ENCODE peak calls at places on chromosomes 16 and 17, in ten cellular contexts. One of them, this sample, is unnamed.

GRCh38 chr17:28057731-28058246 is 15.3 kb downstream of the NLK start:
- DNase-seq in cardiac muscle cell: no peak
- DNase-seq in mesendoderm: peak; percentile 65
- DNase-seq in retinal pigment epithelial cell: no peak
- DNase-seq in WERI-Rb-1: no peak
- DNase-seq in hepatocyte: peak; percentile 45
- DNase-seq in ascending aorta: no peak
- DNase-seq in right lobe of liver: no peak
- DNase-seq in transverse colon: no peak
- DNase-seq in right cardiac atrium: no peak
- DNase-seq in this sample: peak; percentile 18

GRCh38 chr17:39700148-39700987 is 504 bp downstream of the ERBB2 start:
- DNase-seq in cardiac muscle cell: peak; percentile 71
- DNase-seq in mesendoderm: peak; percentile 65
- DNase-seq in retinal pigment epithelial cell: no peak
- DNase-seq in WERI-Rb-1: no peak
- DNase-seq in hepatocyte: peak; percentile 73
- DNase-seq in ascending aorta: no peak
- DNase-seq in right lobe of liver: no peak
- DNase-seq in transverse colon: no peak
- DNase-seq in right cardiac atrium: peak; percentile 71
- DNase-seq in this sample: no peak

GRCh38 chr16:4915226-4915761 is 21.7 kb downstream of the PPL start:
- DNase-seq in cardiac muscle cell: no peak
- DNase-seq in mesendoderm: no peak
- DNase-seq in retinal pigment epithelial cell: peak; percentile 71
- DNase-seq in WERI-Rb-1: no peak
- DNase-seq in hepatocyte: no peak
- DNase-seq in ascending aorta: no peak
- DNase-seq in right lobe of liver: no peak
- DNase-seq in transverse colon: no peak
- DNase-seq in right cardiac atrium: no peak
- DNase-seq in this sample: peak; percentile 86

GRCh38 chr16:4393243-4393606 is 21.6 kb downstream of the VASN start:
- DNase-seq in cardiac muscle cell: no peak
- DNase-seq in mesendoderm: no peak
- DNase-seq in retinal pigment epithelial cell: no peak
- DNase-seq in WERI-Rb-1: no peak
- DNase-seq in hepatocyte: no peak
- DNase-seq in ascending aorta: peak; percentile 79
- DNase-seq in right lobe of liver: no peak
- DNase-seq in transverse colon: no peak
- DNase-seq in right cardiac atrium: no peak
- DNase-seq in this sample: no peak

GRCh38 chr17:29760279-29760721 is 137.6 kb upstream of the CORO6 start:
- DNase-seq in cardiac muscle cell: peak; percentile 53
- DNase-seq in mesendoderm: peak; percentile 19
- DNase-seq in retinal pigment epithelial cell: no peak
- DNase-seq in WERI-Rb-1: no peak
- DNase-seq in hepatocyte: peak; percentile 8
- DNase-seq in ascending aorta: no peak
- DNase-seq in right lobe of liver: no peak
- DNase-seq in transverse colon: peak; percentile 29
- DNase-seq in right cardiac atrium: no peak
- DNase-seq in this sample: no peak

GRCh38 chr16:84832488-84833141 is 12.8 kb downstream of the CRISPLD2 start:
- DNase-seq in cardiac muscle cell: no peak
- DNase-seq in mesendoderm: no peak
- DNase-seq in retinal pigment epithelial cell: no peak
- DNase-seq in WERI-Rb-1: no peak
- DNase-seq in hepatocyte: peak; percentile 85
- DNase-seq in ascending aorta: peak; percentile 86
- DNase-seq in right lobe of liver: peak; percentile 74
- DNase-seq in transverse colon: peak; percentile 78
- DNase-seq in right cardiac atrium: peak; percentile 92
- DNase-seq in this sample: peak; percentile 100

GRCh38 chr16:86252596-86252995 is 257.7 kb upstream of the FOXF1 start:
- DNase-seq in cardiac muscle cell: peak; percentile 54
- DNase-seq in mesendoderm: peak; percentile 71
- DNase-seq in retinal pigment epithelial cell: no peak
- DNase-seq in WERI-Rb-1: peak; percentile 60
- DNase-seq in hepatocyte: peak; percentile 20
- DNase-seq in ascending aorta: no peak
- DNase-seq in right lobe of liver: no peak
- DNase-seq in transverse colon: peak; percentile 24
- DNase-seq in right cardiac atrium: no peak
- DNase-seq in this sample: no peak

GRCh38 chr16:85902366-85903155 is 3.6 kb downstream of the IRF8 start:
- DNase-seq in cardiac muscle cell: peak; percentile 62
- DNase-seq in mesendoderm: no peak
- DNase-seq in retinal pigment epithelial cell: no peak
- DNase-seq in WERI-Rb-1: peak; percentile 44
- DNase-seq in hepatocyte: no peak
- DNase-seq in ascending aorta: no peak
- DNase-seq in right lobe of liver: no peak
- DNase-seq in transverse colon: peak; percentile 67
- DNase-seq in right cardiac atrium: no peak
- DNase-seq in this sample: no peak

GRCh38 chr16:11011326-11011725 is 67.0 kb downstream of the CLEC16A start:
- DNase-seq in cardiac muscle cell: no peak
- DNase-seq in mesendoderm: no peak
- DNase-seq in retinal pigment epithelial cell: no peak
- DNase-seq in WERI-Rb-1: no peak
- DNase-seq in hepatocyte: no peak
- DNase-seq in ascending aorta: no peak
- DNase-seq in right lobe of liver: no peak
- DNase-seq in transverse colon: no peak
- DNase-seq in right cardiac atrium: no peak
- DNase-seq in this sample: no peak

GRCh38 chr17:81239714-81240555 is 817 bp downstream of the NDUFAF8 start:
- DNase-seq in cardiac muscle cell: no peak
- DNase-seq in mesendoderm: no peak
- DNase-seq in retinal pigment epithelial cell: no peak
- DNase-seq in WERI-Rb-1: no peak
- DNase-seq in hepatocyte: peak; percentile 35
- DNase-seq in ascending aorta: no peak
- DNase-seq in right lobe of liver: no peak
- DNase-seq in transverse colon: no peak
- DNase-seq in right cardiac atrium: no peak
- DNase-seq in this sample: no peak

GRCh38 chr17:65085397-65085796 is 28.9 kb upstream of the GNA13 start:
- DNase-seq in cardiac muscle cell: no peak
- DNase-seq in mesendoderm: peak; percentile 61
- DNase-seq in retinal pigment epithelial cell: no peak
- DNase-seq in WERI-Rb-1: peak; percentile 25
- DNase-seq in hepatocyte: no peak
- DNase-seq in ascending aorta: no peak
- DNase-seq in right lobe of liver: no peak
- DNase-seq in transverse colon: no peak
- DNase-seq in right cardiac atrium: no peak
- DNase-seq in this sample: no peak

GRCh38 chr17:82787081-82787848 is 35.4 kb downstream of the TBCD start:
- DNase-seq in cardiac muscle cell: no peak
- DNase-seq in mesendoderm: no peak
- DNase-seq in retinal pigment epithelial cell: no peak
- DNase-seq in WERI-Rb-1: no peak
- DNase-seq in hepatocyte: no peak
- DNase-seq in ascending aorta: no peak
- DNase-seq in right lobe of liver: no peak
- DNase-seq in transverse colon: peak; percentile 34
- DNase-seq in right cardiac atrium: no peak
- DNase-seq in this sample: peak; percentile 33

GRCh38 chr17:45307290-45308015 is 9.4 kb downstream of the MAP3K14 start:
- DNase-seq in cardiac muscle cell: no peak
- DNase-seq in mesendoderm: no peak
- DNase-seq in retinal pigment epithelial cell: peak; percentile 86
- DNase-seq in WERI-Rb-1: no peak
- DNase-seq in hepatocyte: no peak
- DNase-seq in ascending aorta: no peak
- DNase-seq in right lobe of liver: no peak
- DNase-seq in transverse colon: no peak
- DNase-seq in right cardiac atrium: no peak
- DNase-seq in this sample: peak; percentile 69

GRCh38 chr17:77189148-77189547 is 48.4 kb downstream of the SEC14L1 start:
- DNase-seq in cardiac muscle cell: no peak
- DNase-seq in mesendoderm: no peak
- DNase-seq in retinal pigment epithelial cell: no peak
- DNase-seq in WERI-Rb-1: no peak
- DNase-seq in hepatocyte: no peak
- DNase-seq in ascending aorta: no peak
- DNase-seq in right lobe of liver: no peak
- DNase-seq in transverse colon: no peak
- DNase-seq in right cardiac atrium: no peak
- DNase-seq in this sample: no peak

GRCh38 chr17:38451030-38451839 is 23.0 kb downstream of the ARHGAP23 start:
- DNase-seq in cardiac muscle cell: peak; percentile 46
- DNase-seq in mesendoderm: peak; percentile 98
- DNase-seq in retinal pigment epithelial cell: peak; percentile 83
- DNase-seq in WERI-Rb-1: no peak
- DNase-seq in hepatocyte: peak; percentile 74
- DNase-seq in ascending aorta: no peak
- DNase-seq in right lobe of liver: peak; percentile 42
- DNase-seq in transverse colon: no peak
- DNase-seq in right cardiac atrium: peak; percentile 78
- DNase-seq in this sample: no peak

GRCh38 chr17:46977348-46977747 is 1.7 kb downstream of the RPRML start:
- DNase-seq in cardiac muscle cell: peak; percentile 69
- DNase-seq in mesendoderm: peak; percentile 97
- DNase-seq in retinal pigment epithelial cell: no peak
- DNase-seq in WERI-Rb-1: peak; percentile 96
- DNase-seq in hepatocyte: peak; percentile 65
- DNase-seq in ascending aorta: no peak
- DNase-seq in right lobe of liver: no peak
- DNase-seq in transverse colon: peak; percentile 19
- DNase-seq in right cardiac atrium: no peak
- DNase-seq in this sample: no peak

DNA sequence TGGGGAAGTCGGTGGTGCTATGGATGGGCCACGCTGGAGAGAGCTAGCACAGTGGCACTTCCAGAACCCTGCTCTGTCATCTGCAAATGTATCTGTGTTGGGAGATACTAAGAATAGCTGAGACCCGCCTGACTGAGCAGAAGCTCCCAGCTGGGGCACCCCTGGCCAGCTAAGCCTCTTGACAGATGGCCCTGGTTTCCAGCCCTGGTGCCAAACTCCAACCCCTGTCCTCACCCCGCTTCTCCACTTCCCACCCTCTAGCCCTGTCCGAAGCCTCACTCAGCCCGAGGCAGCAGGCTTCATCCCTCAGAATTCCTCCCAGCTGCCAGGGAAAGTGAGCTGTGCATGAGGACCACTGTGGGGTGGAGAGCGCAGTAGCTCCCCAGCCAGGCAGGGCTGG is 124.4 kb downstream of the CCDC144A start:
- DNase-seq in cardiac muscle cell: no peak
- DNase-seq in mesendoderm: no peak
- DNase-seq in retinal pigment epithelial cell: no peak
- DNase-seq in WERI-Rb-1: peak; percentile 91
- DNase-seq in hepatocyte: no peak
- DNase-seq in ascending aorta: no peak
- DNase-seq in right lobe of liver: no peak
- DNase-seq in transverse colon: no peak
- DNase-seq in right cardiac atrium: peak; percentile 42
- DNase-seq in this sample: no peak
- H3K4me3 ChIP-seq in cardiac muscle cell: no peak overlapping the region
- H3K4me3 ChIP-seq in mesendoderm: no peak overlapping the region
- H3K4me3 ChIP-seq in retinal pigment epithelial cell: no peak overlapping the region
- H3K4me3 ChIP-seq in WERI-Rb-1: no peak overlapping the region
- H3K4me3 ChIP-seq in hepatocyte: no peak overlapping the region
- H3K4me3 ChIP-seq in ascending aorta: no peak overlapping the region
- H3K4me3 ChIP-seq in right lobe of liver: no peak overlapping the region
- H3K4me3 ChIP-seq in transverse colon: no peak overlapping the region
- H3K4me3 ChIP-seq in right cardiac atrium: no peak overlapping the region
- H3K4me3 ChIP-seq in this sample: no peak overlapping the region

GRCh38 chr16:30031477-30031918 is 427 bp upstream of the TLCD3B start:
- DNase-seq in cardiac muscle cell: no peak
- DNase-seq in mesendoderm: no peak
- DNase-seq in retinal pigment epithelial cell: no peak
- DNase-seq in WERI-Rb-1: no peak
- DNase-seq in hepatocyte: no peak
- DNase-seq in ascending aorta: no peak
- DNase-seq in right lobe of liver: no peak
- DNase-seq in transverse colon: no peak
- DNase-seq in right cardiac atrium: no peak
- DNase-seq in this sample: no peak
- H3K4me3 ChIP-seq in cardiac muscle cell: no peak overlapping the region
- H3K4me3 ChIP-seq in mesendoderm: no peak overlapping the region
- H3K4me3 ChIP-seq in retinal pigment epithelial cell: no peak overlapping the region
- H3K4me3 ChIP-seq in WERI-Rb-1: peak overlapping the region; percentile 93
- H3K4me3 ChIP-seq in hepatocyte: no peak overlapping the region
- H3K4me3 ChIP-seq in ascending aorta: no peak overlapping the region
- H3K4me3 ChIP-seq in right lobe of liver: no peak overlapping the region
- H3K4me3 ChIP-seq in transverse colon: no peak overlapping the region
- H3K4me3 ChIP-seq in right cardiac atrium: no peak overlapping the region
- H3K4me3 ChIP-seq in this sample: peak overlapping the region; percentile 23

GRCh38 chr16:79183571-79183970 is 417.0 kb downstream of the MAF start:
- DNase-seq in cardiac muscle cell: no peak
- DNase-seq in mesendoderm: no peak
- DNase-seq in retinal pigment epithelial cell: no peak
- DNase-seq in WERI-Rb-1: no peak
- DNase-seq in hepatocyte: no peak
- DNase-seq in ascending aorta: no peak
- DNase-seq in right lobe of liver: no peak
- DNase-seq in transverse colon: no peak
- DNase-seq in right cardiac atrium: no peak
- DNase-seq in this sample: no peak
- H3K4me3 ChIP-seq in cardiac muscle cell: no peak overlapping the region
- H3K4me3 ChIP-seq in mesendoderm: no peak overlapping the region
- H3K4me3 ChIP-seq in retinal pigment epithelial cell: no peak overlapping the region
- H3K4me3 ChIP-seq in WERI-Rb-1: no peak overlapping the region
- H3K4me3 ChIP-seq in hepatocyte: no peak overlapping the region
- H3K4me3 ChIP-seq in ascending aorta: no peak overlapping the region
- H3K4me3 ChIP-seq in right lobe of liver: no peak overlapping the region
- H3K4me3 ChIP-seq in transverse colon: no peak overlapping the region
- H3K4me3 ChIP-seq in right cardiac atrium: no peak overlapping the region
- H3K4me3 ChIP-seq in this sample: no peak overlapping the region

DNA sequence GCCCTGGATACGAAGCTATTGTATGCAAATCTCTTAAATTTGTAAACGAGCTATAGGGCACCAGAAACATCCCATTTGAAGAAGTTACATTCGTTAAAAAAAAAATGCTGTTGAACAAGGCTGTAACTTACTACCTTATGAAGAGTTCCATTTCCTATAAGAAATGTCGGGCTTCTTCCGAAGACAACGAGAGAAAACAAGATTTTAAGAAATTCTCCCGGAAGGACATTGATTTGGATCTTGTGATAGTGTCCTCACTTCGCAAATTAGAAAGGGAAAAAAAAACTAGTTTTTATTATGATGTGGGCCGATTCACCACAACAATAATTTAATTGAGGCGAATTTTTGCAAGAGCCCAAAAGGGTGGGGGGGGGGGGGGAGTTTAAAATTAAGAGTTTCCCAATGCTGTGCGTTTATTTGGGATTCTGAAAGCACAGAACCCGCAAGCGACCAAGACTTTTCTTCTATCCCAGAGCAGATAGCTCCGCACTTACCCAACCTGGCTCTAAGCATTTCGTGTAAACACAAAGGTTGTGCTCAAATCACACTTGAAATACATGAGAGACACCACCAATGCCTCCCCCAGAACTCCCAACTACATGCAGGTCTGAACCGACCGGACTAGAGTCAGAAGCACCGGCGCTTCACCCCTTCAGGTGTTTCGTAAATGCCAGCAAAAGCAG is 1.4 kb upstream of the SOX9 start:
- DNase-seq in cardiac muscle cell: no peak
- DNase-seq in mesendoderm: no peak
- DNase-seq in retinal pigment epithelial cell: no peak
- DNase-seq in WERI-Rb-1: no peak
- DNase-seq in hepatocyte: no peak
- DNase-seq in ascending aorta: no peak
- DNase-seq in right lobe of liver: no peak
- DNase-seq in transverse colon: no peak
- DNase-seq in right cardiac atrium: no peak
- DNase-seq in this sample: no peak
- H3K4me3 ChIP-seq in cardiac muscle cell: peak overlapping the region; percentile 40
- H3K4me3 ChIP-seq in mesendoderm: no peak overlapping the region
- H3K4me3 ChIP-seq in retinal pigment epithelial cell: peak overlapping the region; percentile 99
- H3K4me3 ChIP-seq in WERI-Rb-1: no peak overlapping the region
- H3K4me3 ChIP-seq in hepatocyte: peak overlapping the region; percentile 14
- H3K4me3 ChIP-seq in ascending aorta: peak overlapping the region; percentile 52
- H3K4me3 ChIP-seq in right lobe of liver: peak overlapping the region; percentile 49
- H3K4me3 ChIP-seq in transverse colon: peak overlapping the region; percentile 54
- H3K4me3 ChIP-seq in right cardiac atrium: peak overlapping the region; percentile 59
- H3K4me3 ChIP-seq in this sample: no peak overlapping the region

This sample was measured in skeletal muscle cell.